ENCODE peak calls at places on chromosome 15, in nine cellular contexts. C is IMR-90, Z is transverse colon, T is ovary, S is left lung, N is hepatocyte, Q is fibroblast of lung, Y is body of pancreas, V is neural progenitor cell. P is an unnamed sample.
A peak's percentile ranks its signal among the peaks of the same experiment; 100 is the strongest.

GRCh38 chr15:64285871-64286270 is 70.1 kb downstream of the CSNK1G1 start:
- DNase-seq in C (no peak), Z (no peak), T (no peak), S (no peak), N (no peak), Q (no peak), Y (no peak), V (peak; percentile 45), P (no peak)

GRCh38 chr15:78977091-78977571 is 32.3 kb upstream of the CTSH start:
- DNase-seq in C (no peak), Z (no peak), T (no peak), S (no peak), N (no peak), Q (no peak), Y (peak; percentile 16), V (no peak), P (no peak)

GRCh38 chr15:57432141-57432701 is 55.9 kb downstream of the CGNL1 start:
- DNase-seq in C (no peak), Z (no peak), T (no peak), S (no peak), N (no peak), Q (peak; percentile 44), Y (no peak), V (no peak), P (no peak)

GRCh38 chr15:63048986-63049665 is 6.6 kb downstream of the TPM1 start:
- DNase-seq in C (peak; percentile 66), Z (peak; percentile 55), T (peak; percentile 61), S (peak; percentile 70), N (peak; percentile 70), Q (peak; percentile 68), Y (peak; percentile 51), V (peak; percentile 65), P (no peak)

GRCh38 chr15:56965614-56966013 is 47.2 kb downstream of the TCF12 start:
- DNase-seq in C (no peak), Z (no peak), T (no peak), S (no peak), N (no peak), Q (no peak), Y (no peak), V (no peak), P (no peak)

GRCh38 chr15:55358471-55358870 is 39.4 kb downstream of the PIGB start:
- DNase-seq in C (no peak), Z (no peak), T (no peak), S (no peak), N (no peak), Q (no peak), Y (no peak), V (no peak), P (no peak)

GRCh38 chr15:67025719-67026118 is 39.7 kb upstream of the SMAD3 start:
- DNase-seq in C (peak; percentile 51), Z (peak; percentile 44), T (peak; percentile 53), S (peak; percentile 43), N (no peak), Q (peak; percentile 78), Y (peak; percentile 61), V (no peak), P (peak; percentile 60)

GRCh38 chr15:76401285-76401684 is 64.7 kb downstream of the ISL2 start:
- DNase-seq in C (peak; percentile 59), Z (no peak), T (no peak), S (no peak), N (no peak), Q (peak; percentile 34), Y (no peak), V (peak; percentile 13), P (no peak)

GRCh38 chr15:70768247-70768883 is 5.0 kb upstream of the UACA start:
- DNase-seq in C (no peak), Z (no peak), T (no peak), S (no peak), N (peak; percentile 25), Q (no peak), Y (no peak), V (no peak), P (no peak)

GRCh38 chr15:70770863-70771262 is 7.5 kb upstream of the UACA start:
- DNase-seq in C (no peak), Z (no peak), T (no peak), S (no peak), N (no peak), Q (no peak), Y (no peak), V (no peak), P (no peak)

GRCh38 chr15:70766597-70766996 is 3.2 kb upstream of the UACA start:
- DNase-seq in C (no peak), Z (no peak), T (no peak), S (no peak), N (no peak), Q (no peak), Y (no peak), V (no peak), P (no peak)

GRCh38 chr15:70765504-70766281 is 2.3 kb upstream of the UACA start:
- DNase-seq in C (peak; percentile 63), Z (no peak), T (no peak), S (no peak), N (no peak), Q (peak; percentile 46), Y (no peak), V (no peak), P (no peak)

DNA sequence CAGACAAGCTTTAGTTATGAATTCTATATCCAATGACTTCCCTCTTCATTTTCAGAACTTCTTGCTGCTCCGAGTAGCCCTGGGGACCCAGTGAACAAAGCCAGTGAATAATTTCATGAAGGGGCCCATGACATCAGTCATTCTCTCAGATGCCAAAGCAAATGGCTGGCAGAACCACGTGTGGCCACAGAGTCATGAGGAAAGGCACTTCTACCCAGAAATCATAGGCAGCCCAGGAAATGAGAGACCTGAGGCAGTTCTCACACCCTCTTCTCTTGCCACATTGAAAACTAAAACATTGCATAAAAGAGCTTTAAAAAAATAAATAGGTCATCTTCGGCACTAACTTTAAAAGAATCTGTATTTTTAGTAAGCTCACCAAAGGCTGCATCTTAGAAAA is 4.3 kb upstream of the UACA start:
- DNase-seq in C (no peak), Z (no peak), T (no peak), S (no peak), N (no peak), Q (no peak), Y (no peak), V (no peak), P (no peak)
- H3K27ac ChIP-seq in C (no peak overlapping the region), Z (peak overlapping the region; percentile 49), T (no peak overlapping the region), S (no peak overlapping the region), N (peak overlapping the region; percentile 62), Q (no peak overlapping the region), Y (no peak overlapping the region), V (no peak overlapping the region), P (peak overlapping the region; percentile 58)

GRCh38 chr15:40098489-40099261 is 10.0 kb downstream of the BMF start:
- DNase-seq in C (peak; percentile 98), Z (peak; percentile 80), T (peak; percentile 78), S (peak; percentile 86), N (peak; percentile 97), Q (peak; percentile 95), Y (peak; percentile 94), V (no peak), P (peak; percentile 84)

GRCh38 chr15:40103124-40103858 is 5.4 kb downstream of the BMF start:
- DNase-seq in C (peak; percentile 79), Z (peak; percentile 89), T (peak; percentile 86), S (peak; percentile 85), N (peak; percentile 91), Q (peak; percentile 81), Y (peak; percentile 91), V (peak; percentile 75), P (peak; percentile 95)

GRCh38 chr15:40097968-40098476 is 10.7 kb downstream of the BMF start:
- DNase-seq in C (no peak), Z (peak; percentile 69), T (no peak), S (peak; percentile 74), N (no peak), Q (peak; percentile 36), Y (peak; percentile 83), V (no peak), P (peak; percentile 85)

GRCh38 chr15:40100947-40101905 is 7.5 kb downstream of the BMF start:
- DNase-seq in C (peak; percentile 50), Z (no peak), T (no peak), S (no peak), N (no peak), Q (no peak), Y (no peak), V (no peak), P (no peak)

GRCh38 chr15:40100133-40100946 is 8.3 kb downstream of the BMF start:
- DNase-seq in C (no peak), Z (no peak), T (no peak), S (peak; percentile 39), N (no peak), Q (no peak), Y (peak; percentile 83), V (no peak), P (no peak)
- H3K4me1 ChIP-seq in C (peaks cover 68% of the 10 kb centered on the region), Z (peaks cover 84% of the 10 kb centered on the region), T (peaks cover 52% of the 10 kb centered on the region), S (peaks cover 99% of the 10 kb centered on the region), N (peaks cover 96% of the 10 kb centered on the region), Q (peaks cover 62% of the 10 kb centered on the region), Y (peaks cover 99% of the 10 kb centered on the region), V (peaks cover 54% of the 10 kb centered on the region), P (peaks cover 12% of the 10 kb centered on the region)

GRCh38 chr15:98647774-98648653 is at the start of gene IGF1R:
- DNase-seq in C (peak; percentile 88), Z (peak; percentile 88), T (peak; percentile 95), S (peak; percentile 85), N (peak; percentile 95), Q (peak; percentile 88), Y (peak; percentile 91), V (peak; percentile 96), P (peak; percentile 86)
- TF ChIP-seq CTCF in C (no peak), Z (peak; percentile 42), T (peak; percentile 43), S (no peak), N (no peak), Q (no peak), Y (no peak), V (peak; percentile 9), P (no peak)

GRCh38 chr15:59378855-59379254 is 6.2 kb upstream of the MYO1E start:
- DNase-seq in C (no peak), Z (no peak), T (no peak), S (no peak), N (no peak), Q (no peak), Y (no peak), V (no peak), P (no peak)

GRCh38 chr15:59377940-59378339 is 5.3 kb upstream of the MYO1E start:
- DNase-seq in C (no peak), Z (no peak), T (no peak), S (no peak), N (no peak), Q (no peak), Y (no peak), V (no peak), P (no peak)

GRCh38 chr15:59379524-59379923 is 6.9 kb upstream of the MYO1E start:
- DNase-seq in C (no peak), Z (no peak), T (no peak), S (no peak), N (no peak), Q (no peak), Y (no peak), V (no peak), P (no peak)

GRCh38 chr15:59384507-59384906 is 11.8 kb upstream of the MYO1E start:
- DNase-seq in C (no peak), Z (no peak), T (no peak), S (no peak), N (no peak), Q (no peak), Y (no peak), V (no peak), P (no peak)

DNA sequence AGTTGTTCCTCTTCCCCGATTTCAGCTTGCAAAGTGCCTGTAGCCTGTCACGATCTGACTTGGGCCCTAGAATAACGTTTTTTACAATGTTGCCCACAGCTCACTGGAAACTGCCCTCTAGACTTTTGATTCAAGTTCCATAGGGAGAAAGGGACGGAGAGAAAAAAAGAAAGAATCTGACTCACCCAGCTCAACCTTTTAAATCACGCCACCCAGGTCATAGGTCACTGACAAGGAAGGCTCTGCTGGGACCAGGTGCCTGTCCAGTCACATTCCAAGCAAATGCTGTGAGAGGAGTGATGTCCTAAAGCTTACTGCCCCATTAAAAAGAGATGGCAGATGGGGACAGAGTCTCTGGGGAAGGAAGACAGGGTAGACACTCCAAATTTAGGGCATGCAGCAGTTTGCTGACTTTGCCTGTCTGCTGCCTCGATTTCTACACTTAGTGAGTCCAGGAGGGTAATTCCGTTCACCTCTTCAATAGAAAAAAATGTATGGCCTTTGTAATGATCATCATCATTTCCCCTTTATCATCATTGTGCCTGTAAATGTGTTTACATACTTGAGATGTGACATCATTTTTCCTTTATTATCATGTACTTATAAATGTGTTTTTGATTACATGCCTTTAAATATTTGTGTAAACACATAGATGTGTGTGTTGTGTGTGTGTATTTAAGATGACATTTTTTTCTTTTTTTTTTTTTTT is 8.4 kb upstream of the MYO1E start:
- DNase-seq in C (no peak), Z (peak; percentile 20), T (no peak), S (no peak), N (peak; percentile 13), Q (no peak), Y (no peak), V (peak; percentile 24), P (no peak)
- H3K27ac ChIP-seq in C (no peak overlapping the region), Z (no peak overlapping the region), T (no peak overlapping the region), S (no peak overlapping the region), N (no peak overlapping the region), Q (no peak overlapping the region), Y (no peak overlapping the region), V (no peak overlapping the region), P (no peak overlapping the region)